ENCODE peak calls at places on chromosomes 7 and 10, in six cellular contexts. One of them, this sample, is unnamed.

GRCh38 chr7:105198223-105198622 is 184.2 kb downstream of the KMT2E start:
- DNase-seq in astrocyte of the spinal cord: peak; percentile 94
- DNase-seq in type B pancreatic cell: no peak
- DNase-seq in cardiac muscle cell: peak; percentile 19
- DNase-seq in fibroblast of the aortic adventitia: peak; percentile 76
- DNase-seq in body of pancreas: no peak
- DNase-seq in this sample: no peak

GRCh38 chr10:124384142-124384541 is 34.6 kb downstream of the OAT start:
- DNase-seq in astrocyte of the spinal cord: no peak
- DNase-seq in type B pancreatic cell: no peak
- DNase-seq in cardiac muscle cell: no peak
- DNase-seq in fibroblast of the aortic adventitia: peak; percentile 14
- DNase-seq in body of pancreas: no peak
- DNase-seq in this sample: no peak

GRCh38 chr7:34066968-34067367 is 161.6 kb downstream of the BMPER start:
- DNase-seq in astrocyte of the spinal cord: no peak
- DNase-seq in type B pancreatic cell: no peak
- DNase-seq in cardiac muscle cell: no peak
- DNase-seq in fibroblast of the aortic adventitia: no peak
- DNase-seq in body of pancreas: no peak
- DNase-seq in this sample: no peak

GRCh38 chr7:157851501-157852067 is 514.8 kb downstream of the DNAJB6 start:
- DNase-seq in astrocyte of the spinal cord: no peak
- DNase-seq in type B pancreatic cell: no peak
- DNase-seq in cardiac muscle cell: peak; percentile 17
- DNase-seq in fibroblast of the aortic adventitia: no peak
- DNase-seq in body of pancreas: peak; percentile 71
- DNase-seq in this sample: no peak

GRCh38 chr10:97849491-97850402 is at the start of gene GOLGA7B:
- DNase-seq in astrocyte of the spinal cord: no peak
- DNase-seq in type B pancreatic cell: peak; percentile 79
- DNase-seq in cardiac muscle cell: peak; percentile 93
- DNase-seq in fibroblast of the aortic adventitia: no peak
- DNase-seq in body of pancreas: peak; percentile 53
- DNase-seq in this sample: peak; percentile 58

GRCh38 chr10:113475381-113475807 is 77.5 kb upstream of the HABP2 start:
- DNase-seq in astrocyte of the spinal cord: peak; percentile 23
- DNase-seq in type B pancreatic cell: no peak
- DNase-seq in cardiac muscle cell: no peak
- DNase-seq in fibroblast of the aortic adventitia: peak; percentile 77
- DNase-seq in body of pancreas: peak; percentile 41
- DNase-seq in this sample: no peak

GRCh38 chr10:46028584-46029570 is 1.5 kb downstream of the NCOA4 start:
- DNase-seq in astrocyte of the spinal cord: peak; percentile 79
- DNase-seq in type B pancreatic cell: no peak
- DNase-seq in cardiac muscle cell: peak; percentile 55
- DNase-seq in fibroblast of the aortic adventitia: peak; percentile 80
- DNase-seq in body of pancreas: peak; percentile 81
- DNase-seq in this sample: no peak

GRCh38 chr7:128362670-128363069 is 1.2 kb upstream of the PRRT4 start:
- DNase-seq in astrocyte of the spinal cord: peak; percentile 40
- DNase-seq in type B pancreatic cell: no peak
- DNase-seq in cardiac muscle cell: no peak
- DNase-seq in fibroblast of the aortic adventitia: no peak
- DNase-seq in body of pancreas: no peak
- DNase-seq in this sample: no peak

GRCh38 chr7:84106291-84106690 is 88.3 kb downstream of the SEMA3A start:
- DNase-seq in astrocyte of the spinal cord: no peak
- DNase-seq in type B pancreatic cell: no peak
- DNase-seq in cardiac muscle cell: no peak
- DNase-seq in fibroblast of the aortic adventitia: no peak
- DNase-seq in body of pancreas: no peak
- DNase-seq in this sample: no peak

GRCh38 chr7:91033574-91033973 is 230.7 kb upstream of the FZD1 start:
- DNase-seq in astrocyte of the spinal cord: no peak
- DNase-seq in type B pancreatic cell: no peak
- DNase-seq in cardiac muscle cell: no peak
- DNase-seq in fibroblast of the aortic adventitia: no peak
- DNase-seq in body of pancreas: no peak
- DNase-seq in this sample: no peak

GRCh38 chr7:6443372-6443941 is 4.3 kb downstream of the DAGLB start:
- DNase-seq in astrocyte of the spinal cord: peak; percentile 88
- DNase-seq in type B pancreatic cell: no peak
- DNase-seq in cardiac muscle cell: no peak
- DNase-seq in fibroblast of the aortic adventitia: peak; percentile 95
- DNase-seq in body of pancreas: no peak
- DNase-seq in this sample: no peak

GRCh38 chr7:151272410-151272809 is 23.9 kb upstream of the SMARCD3 start:
- DNase-seq in astrocyte of the spinal cord: no peak
- DNase-seq in type B pancreatic cell: no peak
- DNase-seq in cardiac muscle cell: no peak
- DNase-seq in fibroblast of the aortic adventitia: peak; percentile 31
- DNase-seq in body of pancreas: no peak
- DNase-seq in this sample: no peak

GRCh38 chr7:70791341-70791740 is 340.6 kb upstream of the GALNT17 start:
- DNase-seq in astrocyte of the spinal cord: no peak
- DNase-seq in type B pancreatic cell: no peak
- DNase-seq in cardiac muscle cell: no peak
- DNase-seq in fibroblast of the aortic adventitia: no peak
- DNase-seq in body of pancreas: no peak
- DNase-seq in this sample: no peak
- TF ChIP-seq CTCF in astrocyte of the spinal cord: no peak
- TF ChIP-seq CTCF in type B pancreatic cell: no peak
- TF ChIP-seq CTCF in cardiac muscle cell: no peak
- TF ChIP-seq CTCF in fibroblast of the aortic adventitia: no peak
- TF ChIP-seq CTCF in body of pancreas: no peak
- TF ChIP-seq CTCF in this sample: no peak

GRCh38 chr7:28855538-28856217 is 102.5 kb downstream of the TRIL start:
- DNase-seq in astrocyte of the spinal cord: peak; percentile 91
- DNase-seq in type B pancreatic cell: no peak
- DNase-seq in cardiac muscle cell: no peak
- DNase-seq in fibroblast of the aortic adventitia: peak; percentile 90
- DNase-seq in body of pancreas: peak; percentile 39
- DNase-seq in this sample: no peak

GRCh38 chr7:28853150-28853549 is 105.0 kb downstream of the TRIL start:
- DNase-seq in astrocyte of the spinal cord: no peak
- DNase-seq in type B pancreatic cell: no peak
- DNase-seq in cardiac muscle cell: no peak
- DNase-seq in fibroblast of the aortic adventitia: no peak
- DNase-seq in body of pancreas: no peak
- DNase-seq in this sample: no peak

GRCh38 chr7:28856656-28857055 is 101.5 kb downstream of the TRIL start:
- DNase-seq in astrocyte of the spinal cord: no peak
- DNase-seq in type B pancreatic cell: no peak
- DNase-seq in cardiac muscle cell: no peak
- DNase-seq in fibroblast of the aortic adventitia: peak; percentile 46
- DNase-seq in body of pancreas: no peak
- DNase-seq in this sample: no peak

GRCh38 chr7:28854750-28855074 is 103.4 kb downstream of the TRIL start:
- DNase-seq in astrocyte of the spinal cord: no peak
- DNase-seq in type B pancreatic cell: no peak
- DNase-seq in cardiac muscle cell: no peak
- DNase-seq in fibroblast of the aortic adventitia: no peak
- DNase-seq in body of pancreas: no peak
- DNase-seq in this sample: no peak

DNA sequence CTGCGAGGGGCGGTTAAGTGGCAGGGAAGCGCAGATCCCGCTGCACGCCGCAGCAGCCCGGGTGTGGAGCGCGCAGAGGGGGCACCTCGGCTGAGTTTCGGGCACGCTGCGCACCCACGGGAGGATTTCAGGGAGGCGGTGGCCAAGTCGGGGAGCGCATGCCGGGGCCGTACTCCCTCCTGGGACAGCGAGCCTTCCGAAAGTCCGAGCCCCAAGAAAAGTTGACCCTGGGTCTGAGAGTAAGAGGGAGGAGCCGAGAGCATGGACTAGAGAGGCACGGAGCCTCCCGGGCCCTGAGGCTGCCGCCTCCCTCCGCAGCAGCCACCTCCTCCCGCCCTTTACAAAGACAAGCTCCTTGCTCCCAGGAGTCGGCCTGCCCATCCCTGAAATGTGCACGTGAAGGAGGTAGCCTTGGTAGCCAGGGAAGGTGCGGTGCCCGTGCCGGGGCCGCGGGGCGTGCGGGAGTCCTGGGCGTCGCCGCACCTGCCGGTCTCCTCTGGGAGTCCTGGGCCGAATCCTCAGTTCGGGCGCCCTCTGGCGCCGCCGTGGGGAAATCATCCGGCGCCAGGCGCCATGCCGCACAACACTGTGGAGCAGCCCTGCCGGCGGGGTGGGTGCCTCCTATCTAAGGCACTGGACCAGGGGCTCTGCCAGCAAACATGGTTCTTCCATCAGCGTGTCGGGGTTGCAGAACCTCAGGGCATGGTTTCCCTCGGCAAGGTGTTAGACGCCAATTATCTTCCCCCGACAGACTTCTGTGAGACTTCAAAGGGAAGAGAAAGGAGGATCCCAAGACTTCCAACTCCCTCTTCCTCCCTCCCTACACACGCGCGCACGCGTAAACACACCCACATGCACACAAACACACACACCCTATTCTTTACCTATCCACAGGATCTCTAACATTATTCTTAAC is 104.0 kb downstream of the TRIL start:
- DNase-seq in astrocyte of the spinal cord: peak; percentile 59
- DNase-seq in type B pancreatic cell: peak; percentile 89
- DNase-seq in cardiac muscle cell: peak; percentile 85
- DNase-seq in fibroblast of the aortic adventitia: peak; percentile 47
- DNase-seq in body of pancreas: peak; percentile 79
- DNase-seq in this sample: peak; percentile 58
- TF ChIP-seq CTCF in astrocyte of the spinal cord: peak; percentile 85
- TF ChIP-seq CTCF in type B pancreatic cell: peak; percentile 95
- TF ChIP-seq CTCF in cardiac muscle cell: peak; percentile 87
- TF ChIP-seq CTCF in fibroblast of the aortic adventitia: peak; percentile 86
- TF ChIP-seq CTCF in body of pancreas: peak; percentile 84
- TF ChIP-seq CTCF in this sample: peak; percentile 67

GRCh38 chr7:29345590-29345989 is 151.0 kb downstream of the CHN2 start:
- DNase-seq in astrocyte of the spinal cord: peak; percentile 20
- DNase-seq in type B pancreatic cell: no peak
- DNase-seq in cardiac muscle cell: peak; percentile 63
- DNase-seq in fibroblast of the aortic adventitia: peak; percentile 40
- DNase-seq in body of pancreas: peak; percentile 68
- DNase-seq in this sample: peak; percentile 27
- TF ChIP-seq CTCF in astrocyte of the spinal cord: peak; percentile 33
- TF ChIP-seq CTCF in type B pancreatic cell: peak; percentile 46
- TF ChIP-seq CTCF in cardiac muscle cell: peak; percentile 57
- TF ChIP-seq CTCF in fibroblast of the aortic adventitia: peak; percentile 51
- TF ChIP-seq CTCF in body of pancreas: no peak
- TF ChIP-seq CTCF in this sample: no peak

DNA sequence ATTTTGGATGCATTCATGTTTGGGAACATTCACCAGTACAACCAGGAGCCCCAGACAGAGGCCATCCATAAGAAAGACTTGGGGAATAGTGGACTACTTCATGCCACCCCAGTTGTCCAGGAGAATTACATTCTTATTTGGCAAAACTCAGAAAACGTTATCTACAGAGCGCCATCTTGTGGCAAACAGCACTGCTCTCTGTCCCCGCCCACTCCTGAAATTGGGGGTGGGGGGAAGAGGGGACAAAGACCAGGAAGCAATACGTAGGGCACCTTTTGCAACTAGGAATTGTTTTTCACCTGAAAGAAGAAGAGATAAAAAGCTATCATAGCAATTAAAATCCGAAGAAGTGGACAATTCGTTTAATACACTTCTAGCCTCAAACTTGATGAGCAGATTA is 134.6 kb upstream of the MGMT start:
- DNase-seq in astrocyte of the spinal cord: no peak
- DNase-seq in type B pancreatic cell: no peak
- DNase-seq in cardiac muscle cell: peak; percentile 43
- DNase-seq in fibroblast of the aortic adventitia: no peak
- DNase-seq in body of pancreas: no peak
- DNase-seq in this sample: no peak
- TF ChIP-seq CTCF in astrocyte of the spinal cord: peak; percentile 20
- TF ChIP-seq CTCF in type B pancreatic cell: peak; percentile 68
- TF ChIP-seq CTCF in cardiac muscle cell: peak; percentile 65
- TF ChIP-seq CTCF in fibroblast of the aortic adventitia: no peak
- TF ChIP-seq CTCF in body of pancreas: no peak
- TF ChIP-seq CTCF in this sample: no peak

GRCh38 chr7:12929416-12930140 is 242.1 kb downstream of the ARL4A start:
- DNase-seq in astrocyte of the spinal cord: no peak
- DNase-seq in type B pancreatic cell: no peak
- DNase-seq in cardiac muscle cell: no peak
- DNase-seq in fibroblast of the aortic adventitia: peak; percentile 82
- DNase-seq in body of pancreas: no peak
- DNase-seq in this sample: no peak
- TF ChIP-seq CTCF in astrocyte of the spinal cord: no peak
- TF ChIP-seq CTCF in type B pancreatic cell: no peak
- TF ChIP-seq CTCF in cardiac muscle cell: no peak
- TF ChIP-seq CTCF in fibroblast of the aortic adventitia: no peak
- TF ChIP-seq CTCF in body of pancreas: no peak
- TF ChIP-seq CTCF in this sample: no peak

GRCh38 chr10:69567920-69568319 is 5.3 kb downstream of the NEUROG3 start:
- DNase-seq in astrocyte of the spinal cord: peak; percentile 55
- DNase-seq in type B pancreatic cell: no peak
- DNase-seq in cardiac muscle cell: peak; percentile 87
- DNase-seq in fibroblast of the aortic adventitia: peak; percentile 63
- DNase-seq in body of pancreas: peak; percentile 31
- DNase-seq in this sample: no peak
- TF ChIP-seq CTCF in astrocyte of the spinal cord: no peak
- TF ChIP-seq CTCF in type B pancreatic cell: no peak
- TF ChIP-seq CTCF in cardiac muscle cell: no peak
- TF ChIP-seq CTCF in fibroblast of the aortic adventitia: no peak
- TF ChIP-seq CTCF in body of pancreas: no peak
- TF ChIP-seq CTCF in this sample: no peak